ENCODE peak calls at places on chromosomes 6 and 20, in seven cellular contexts. K is HCT116, Z is IMR-90, H is K562, C is HepG2, G is GM12878, X is H1. R is an unnamed sample.

GRCh38 chr20:61800359-61801064 is 265.2 kb downstream of the TAF4 start:
- DNase-seq in K (no peak), Z (no peak), H (no peak), C (no peak), G (no peak), X (no peak), R (no peak)

GRCh38 chr6:90000864-90001731 is 106.8 kb downstream of the GJA10 start:
- DNase-seq in K (no peak), Z (peak), H (peak), C (no peak), G (no peak), X (no peak), R (no peak)

GRCh38 chr20:23659989-23660837 is 22.5 kb upstream of the CST3 start:
- DNase-seq in K (no peak), Z (peak), H (peak), C (peak), G (no peak), X (no peak), R (no peak)

GRCh38 chr6:38192486-38192885 is 373.0 kb downstream of the ZFAND3 start:
- DNase-seq in K (no peak), Z (no peak), H (no peak), C (no peak), G (no peak), X (peak), R (no peak)

GRCh38 chr6:71080151-71080550 is 123.3 kb upstream of the B3GAT2 start:
- DNase-seq in K (no peak), Z (no peak), H (no peak), C (no peak), G (no peak), X (no peak), R (no peak)

GRCh38 chr6:80366721-80367120 is 260.2 kb downstream of the BCKDHB start:
- DNase-seq in K (no peak), Z (peak), H (no peak), C (no peak), G (no peak), X (no peak), R (no peak)

GRCh38 chr6:165793287-165793825 is 130.3 kb upstream of the PDE10A start:
- DNase-seq in K (no peak), Z (no peak), H (no peak), C (no peak), G (no peak), X (no peak), R (no peak)

GRCh38 chr20:46446851-46447250 is 40.4 kb upstream of the ELMO2 start:
- DNase-seq in K (no peak), Z (no peak), H (no peak), C (no peak), G (no peak), X (no peak), R (no peak)

GRCh38 chr20:21767739-21768223 is 62.3 kb downstream of the PAX1 start:
- DNase-seq in K (no peak), Z (no peak), H (peak), C (peak), G (no peak), X (peak), R (peak)

GRCh38 chr6:131744888-131745287 is 34.1 kb upstream of the CTAGE9 start:
- DNase-seq in K (no peak), Z (no peak), H (no peak), C (no peak), G (no peak), X (no peak), R (no peak)

GRCh38 chr6:11414564-11414963 is 123.0 kb upstream of the TMEM170B start:
- DNase-seq in K (peak), Z (no peak), H (no peak), C (peak), G (peak), X (no peak), R (no peak)

GRCh38 chr6:8066108-8066507 is 1.9 kb upstream of the BLOC1S5 start:
- DNase-seq in K (no peak), Z (no peak), H (peak), C (no peak), G (no peak), X (no peak), R (no peak)
- TF ChIP-seq CEBPB in K (no peak), Z (no peak), H (no peak), C (no peak), G (no peak), X (no peak), R (no peak)

GRCh38 chr6:144075884-144076283 is 19.5 kb downstream of the SF3B5 start:
- DNase-seq in K (no peak), Z (no peak), H (peak), C (no peak), G (no peak), X (no peak), R (no peak)

GRCh38 chr6:144077881-144078280 is 17.5 kb downstream of the SF3B5 start:
- DNase-seq in K (no peak), Z (no peak), H (peak), C (no peak), G (no peak), X (no peak), R (no peak)

DNA sequence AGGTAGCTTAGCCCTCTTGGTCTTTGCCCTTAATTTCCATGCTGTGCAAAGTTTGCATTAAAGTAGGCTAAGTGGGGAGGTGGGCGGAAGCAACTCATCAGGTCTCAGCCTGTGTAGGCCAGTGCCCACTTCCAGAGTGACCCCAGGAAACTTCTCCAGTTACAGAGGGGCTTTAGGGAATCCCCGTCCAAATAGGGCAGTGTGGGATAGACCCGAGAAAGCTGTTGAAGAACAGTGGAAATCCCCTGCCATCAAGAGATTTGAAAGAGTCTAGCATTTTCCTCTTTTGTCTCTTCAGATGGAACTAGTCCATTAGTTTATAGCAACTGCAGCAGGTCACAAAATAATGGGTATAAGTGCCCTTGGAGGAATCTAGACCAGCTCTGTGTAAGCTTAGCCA is 20.2 kb downstream of the SF3B5 start:
- DNase-seq in K (no peak), Z (no peak), H (no peak), C (no peak), G (no peak), X (no peak), R (no peak)
- TF ChIP-seq CEBPB in K (no peak), Z (no peak), H (no peak), C (no peak), G (no peak), X (no peak), R (no peak)

GRCh38 chr6:137166247-137167098 is 7.0 kb downstream of the IL22RA2 start:
- DNase-seq in K (no peak), Z (no peak), H (no peak), C (no peak), G (no peak), X (no peak), R (no peak)

GRCh38 chr6:137167702-137168377 is 5.6 kb downstream of the IL22RA2 start:
- DNase-seq in K (no peak), Z (no peak), H (no peak), C (no peak), G (no peak), X (no peak), R (no peak)

GRCh38 chr6:137162692-137163303 is 10.6 kb downstream of the IL22RA2 start:
- DNase-seq in K (no peak), Z (no peak), H (peak), C (no peak), G (no peak), X (no peak), R (no peak)

GRCh38 chr6:137163732-137164318 is 9.6 kb downstream of the IL22RA2 start:
- DNase-seq in K (no peak), Z (no peak), H (no peak), C (no peak), G (no peak), X (no peak), R (no peak)

DNA sequence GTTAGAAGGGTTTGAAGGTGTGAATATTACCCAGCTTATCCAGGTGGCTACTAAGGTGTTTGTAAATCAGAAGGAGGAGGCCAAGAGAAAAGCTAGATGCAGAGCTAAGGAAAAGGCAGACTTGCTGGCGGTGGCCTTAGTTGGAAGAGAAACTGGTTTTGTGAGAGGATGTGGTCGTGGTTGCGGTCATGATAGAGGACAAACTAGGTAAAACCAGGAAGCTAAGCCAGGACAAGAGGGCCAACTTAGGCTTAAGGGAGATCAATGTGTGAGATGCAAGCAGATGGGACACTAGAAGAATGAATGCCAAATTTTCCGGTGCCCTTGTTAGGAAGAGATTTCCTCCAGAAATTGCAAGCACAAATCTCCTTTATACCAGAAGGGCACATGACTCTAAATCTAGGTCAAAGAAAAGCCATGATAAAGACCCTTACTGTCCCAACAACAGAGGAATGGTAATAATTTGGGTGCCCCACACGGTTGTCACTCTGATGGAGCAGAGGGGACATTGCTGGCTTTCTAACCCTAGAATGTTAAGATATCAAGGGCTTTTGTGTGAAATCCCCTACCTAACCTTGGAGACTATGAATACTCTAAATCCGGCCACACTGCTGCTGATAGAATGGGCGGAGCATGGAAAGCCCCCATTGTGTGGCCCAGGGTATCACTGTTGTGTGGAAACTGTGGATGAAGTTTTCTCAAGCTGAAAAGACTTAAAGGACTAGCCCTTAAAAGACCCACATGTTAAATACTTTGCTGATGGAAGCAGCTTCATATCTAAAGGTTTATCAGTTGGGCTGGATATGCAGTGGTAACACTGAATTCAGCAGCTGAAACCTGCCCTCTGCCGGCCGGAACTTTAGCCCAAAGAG is 7.8 kb downstream of the IL22RA2 start:
- DNase-seq in K (peak), Z (no peak), H (peak), C (peak), G (peak), X (no peak), R (peak)
- TF ChIP-seq CEBPB in K (no peak), Z (no peak), H (no peak), C (no peak), G (no peak), X (no peak), R (no peak)

GRCh38 chr6:82017773-82018172 is 229.8 kb downstream of the IBTK start:
- DNase-seq in K (no peak), Z (no peak), H (no peak), C (no peak), G (no peak), X (no peak), R (no peak)

GRCh38 chr6:82017316-82017715 is 230.2 kb downstream of the IBTK start:
- DNase-seq in K (peak), Z (peak), H (no peak), C (peak), G (no peak), X (no peak), R (peak)

GRCh38 chr6:82013561-82014275 is 233.8 kb downstream of the IBTK start:
- DNase-seq in K (no peak), Z (peak), H (no peak), C (peak), G (no peak), X (no peak), R (no peak)

GRCh38 chr6:82015526-82015925 is 232.0 kb downstream of the IBTK start:
- DNase-seq in K (no peak), Z (no peak), H (no peak), C (peak), G (no peak), X (no peak), R (no peak)

DNA sequence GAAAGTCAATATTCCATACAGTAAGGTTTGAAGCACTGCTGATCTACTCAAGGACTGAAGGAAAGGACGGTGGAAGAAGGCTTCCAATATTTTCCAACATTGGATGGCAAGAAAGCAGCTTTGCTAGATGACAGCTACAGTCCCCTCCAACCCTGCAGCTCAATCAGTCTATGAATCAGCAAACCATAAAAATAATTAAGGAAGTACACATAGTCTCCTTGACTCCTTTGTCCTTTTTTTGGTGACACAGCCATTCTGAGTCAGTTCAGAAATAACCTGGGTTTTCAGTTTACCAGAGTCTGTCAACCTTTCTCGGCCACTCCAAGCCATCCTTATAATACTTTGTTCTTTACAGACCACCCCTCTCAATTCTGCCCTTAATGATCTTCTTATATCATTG is 232.5 kb downstream of the IBTK start:
- DNase-seq in K (no peak), Z (no peak), H (no peak), C (no peak), G (no peak), X (no peak), R (no peak)
- TF ChIP-seq CEBPB in K (no peak), Z (no peak), H (no peak), C (no peak), G (no peak), X (no peak), R (no peak)

GRCh38 chr6:112117554-112117953 is 30.2 kb downstream of the FAM229B start:
- DNase-seq in K (no peak), Z (peak), H (peak), C (no peak), G (no peak), X (no peak), R (no peak)

GRCh38 chr6:112128208-112128607 is 40.8 kb downstream of the FAM229B start:
- DNase-seq in K (no peak), Z (no peak), H (no peak), C (no peak), G (no peak), X (no peak), R (no peak)

GRCh38 chr6:112118034-112118433 is 30.6 kb downstream of the FAM229B start:
- DNase-seq in K (no peak), Z (peak), H (no peak), C (no peak), G (no peak), X (no peak), R (no peak)

DNA sequence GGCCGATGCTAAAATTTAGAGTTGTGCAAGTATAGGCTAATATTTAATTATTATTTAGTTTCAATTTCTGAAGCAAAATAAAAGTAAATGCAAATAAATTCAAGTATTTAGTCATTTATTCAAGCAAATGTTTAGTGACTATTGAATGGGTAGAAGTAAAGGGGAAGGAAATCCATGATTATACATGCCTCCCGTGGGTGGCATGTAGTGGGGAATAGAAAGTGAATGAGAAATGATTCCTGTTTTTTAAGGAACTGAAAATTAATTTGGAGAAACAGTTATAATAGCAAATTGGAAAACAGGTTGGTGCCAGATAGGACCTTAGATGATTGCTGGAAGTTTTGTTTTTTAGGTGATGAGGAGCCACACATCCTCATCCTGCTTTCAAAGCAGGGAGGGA is 35.4 kb downstream of the FAM229B start:
- DNase-seq in K (no peak), Z (no peak), H (no peak), C (no peak), G (no peak), X (no peak), R (no peak)
- TF ChIP-seq CEBPB in K (no peak), Z (no peak), H (no peak), C (no peak), G (no peak), X (no peak), R (no peak)

R was measured in A549.